ENCODE peak calls at places on chromosomes 6 and 20, in nine cellular contexts. One of them, this sample, is unnamed.

GRCh38 chr6:119148825-119149525 is 70.5 kb upstream of the FAM184A start:
- DNase-seq in stomach: no peak
- DNase-seq in ovary: no peak
- DNase-seq in HepG2: no peak
- DNase-seq in testis: no peak
- DNase-seq in IMR-90: peak; percentile 51
- DNase-seq in breast epithelium: no peak
- DNase-seq in esophagus muscularis mucosa: peak; percentile 12
- DNase-seq in Peyer's patch: no peak
- DNase-seq in this sample: no peak

GRCh38 chr20:47191074-47191673 is 165.3 kb downstream of the ZMYND8 start:
- DNase-seq in stomach: no peak
- DNase-seq in ovary: no peak
- DNase-seq in HepG2: no peak
- DNase-seq in testis: no peak
- DNase-seq in IMR-90: peak; percentile 35
- DNase-seq in breast epithelium: no peak
- DNase-seq in esophagus muscularis mucosa: no peak
- DNase-seq in Peyer's patch: no peak
- DNase-seq in this sample: no peak

GRCh38 chr6:24721461-24722215 is 2.7 kb upstream of the C6orf62 start:
- DNase-seq in stomach: peak; percentile 87
- DNase-seq in ovary: no peak
- DNase-seq in HepG2: no peak
- DNase-seq in testis: peak; percentile 94
- DNase-seq in IMR-90: peak; percentile 86
- DNase-seq in breast epithelium: no peak
- DNase-seq in esophagus muscularis mucosa: no peak
- DNase-seq in Peyer's patch: peak; percentile 95
- DNase-seq in this sample: no peak

GRCh38 chr6:169591616-169592015 is 110.2 kb downstream of the WDR27 start:
- DNase-seq in stomach: no peak
- DNase-seq in ovary: no peak
- DNase-seq in HepG2: no peak
- DNase-seq in testis: no peak
- DNase-seq in IMR-90: no peak
- DNase-seq in breast epithelium: no peak
- DNase-seq in esophagus muscularis mucosa: no peak
- DNase-seq in Peyer's patch: no peak
- DNase-seq in this sample: no peak

GRCh38 chr6:139635401-139636130 is 261.1 kb upstream of the CITED2 start:
- DNase-seq in stomach: no peak
- DNase-seq in ovary: no peak
- DNase-seq in HepG2: no peak
- DNase-seq in testis: no peak
- DNase-seq in IMR-90: no peak
- DNase-seq in breast epithelium: no peak
- DNase-seq in esophagus muscularis mucosa: no peak
- DNase-seq in Peyer's patch: no peak
- DNase-seq in this sample: no peak

GRCh38 chr6:6751615-6752014 is 163.1 kb downstream of the LY86 start:
- DNase-seq in stomach: no peak
- DNase-seq in ovary: no peak
- DNase-seq in HepG2: no peak
- DNase-seq in testis: no peak
- DNase-seq in IMR-90: no peak
- DNase-seq in breast epithelium: no peak
- DNase-seq in esophagus muscularis mucosa: no peak
- DNase-seq in Peyer's patch: peak; percentile 77
- DNase-seq in this sample: no peak

GRCh38 chr6:5085638-5086293 is 625 bp downstream of the PPP1R3G start:
- DNase-seq in stomach: no peak
- DNase-seq in ovary: no peak
- DNase-seq in HepG2: no peak
- DNase-seq in testis: no peak
- DNase-seq in IMR-90: peak; percentile 30
- DNase-seq in breast epithelium: no peak
- DNase-seq in esophagus muscularis mucosa: no peak
- DNase-seq in Peyer's patch: no peak
- DNase-seq in this sample: peak; percentile 81

GRCh38 chr6:30194797-30195690 is 18.2 kb downstream of the TRIM26 start:
- DNase-seq in stomach: no peak
- DNase-seq in ovary: no peak
- DNase-seq in HepG2: no peak
- DNase-seq in testis: no peak
- DNase-seq in IMR-90: no peak
- DNase-seq in breast epithelium: no peak
- DNase-seq in esophagus muscularis mucosa: peak; percentile 64
- DNase-seq in Peyer's patch: no peak
- DNase-seq in this sample: no peak

GRCh38 chr6:118203421-118204000 is 296.4 kb downstream of the SLC35F1 start:
- DNase-seq in stomach: no peak
- DNase-seq in ovary: no peak
- DNase-seq in HepG2: no peak
- DNase-seq in testis: no peak
- DNase-seq in IMR-90: no peak
- DNase-seq in breast epithelium: no peak
- DNase-seq in esophagus muscularis mucosa: no peak
- DNase-seq in Peyer's patch: no peak
- DNase-seq in this sample: no peak

GRCh38 chr6:3549314-3549940 is 92.6 kb upstream of the SLC22A23 start:
- DNase-seq in stomach: no peak
- DNase-seq in ovary: no peak
- DNase-seq in HepG2: no peak
- DNase-seq in testis: no peak
- DNase-seq in IMR-90: no peak
- DNase-seq in breast epithelium: no peak
- DNase-seq in esophagus muscularis mucosa: peak; percentile 42
- DNase-seq in Peyer's patch: peak; percentile 76
- DNase-seq in this sample: no peak

GRCh38 chr20:63176448-63177133 is 39.3 kb downstream of the YTHDF1 start:
- DNase-seq in stomach: no peak
- DNase-seq in ovary: no peak
- DNase-seq in HepG2: no peak
- DNase-seq in testis: no peak
- DNase-seq in IMR-90: no peak
- DNase-seq in breast epithelium: no peak
- DNase-seq in esophagus muscularis mucosa: no peak
- DNase-seq in Peyer's patch: no peak
- DNase-seq in this sample: no peak

GRCh38 chr6:153790048-153790447 is 249.0 kb upstream of the OPRM1 start:
- DNase-seq in stomach: no peak
- DNase-seq in ovary: no peak
- DNase-seq in HepG2: peak; percentile 49
- DNase-seq in testis: no peak
- DNase-seq in IMR-90: peak; percentile 13
- DNase-seq in breast epithelium: no peak
- DNase-seq in esophagus muscularis mucosa: no peak
- DNase-seq in Peyer's patch: peak; percentile 59
- DNase-seq in this sample: no peak

GRCh38 chr6:75098709-75099108 is 107.1 kb downstream of the COL12A1 start:
- DNase-seq in stomach: peak; percentile 26
- DNase-seq in ovary: peak; percentile 85
- DNase-seq in HepG2: peak; percentile 3
- DNase-seq in testis: peak; percentile 75
- DNase-seq in IMR-90: peak; percentile 98
- DNase-seq in breast epithelium: no peak
- DNase-seq in esophagus muscularis mucosa: peak; percentile 94
- DNase-seq in Peyer's patch: peak; percentile 53
- DNase-seq in this sample: no peak

GRCh38 chr20:10987651-10988383 is 314.0 kb upstream of the JAG1 start:
- DNase-seq in stomach: no peak
- DNase-seq in ovary: no peak
- DNase-seq in HepG2: no peak
- DNase-seq in testis: no peak
- DNase-seq in IMR-90: peak; percentile 41
- DNase-seq in breast epithelium: no peak
- DNase-seq in esophagus muscularis mucosa: peak; percentile 55
- DNase-seq in Peyer's patch: no peak
- DNase-seq in this sample: no peak

GRCh38 chr6:138007014-138007472 is 100.2 kb downstream of the PERP start:
- DNase-seq in stomach: peak; percentile 40
- DNase-seq in ovary: no peak
- DNase-seq in HepG2: peak; percentile 48
- DNase-seq in testis: no peak
- DNase-seq in IMR-90: peak; percentile 33
- DNase-seq in breast epithelium: no peak
- DNase-seq in esophagus muscularis mucosa: no peak
- DNase-seq in Peyer's patch: peak; percentile 56
- DNase-seq in this sample: no peak

DNA sequence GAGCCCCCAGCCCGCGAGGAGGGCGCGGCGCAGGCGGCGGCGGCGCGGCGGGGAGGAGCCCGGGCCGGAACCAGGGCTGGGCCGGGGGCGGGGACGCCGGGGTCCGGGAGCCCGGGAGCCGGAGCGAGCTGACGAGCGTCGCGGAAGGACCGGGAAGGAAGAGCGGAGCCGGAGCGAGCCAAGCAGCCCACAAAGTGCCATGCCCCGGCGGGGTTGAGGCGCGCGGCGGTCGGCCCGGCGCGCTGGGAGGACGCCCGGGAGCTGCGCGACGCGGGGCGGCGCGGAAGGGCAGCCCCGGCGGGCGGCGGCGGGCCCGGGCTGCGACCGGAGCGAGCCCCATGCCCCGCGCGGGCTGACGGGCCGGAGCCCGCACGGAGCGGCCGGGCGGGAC is 289 bp downstream of the FOXP4 start:
- DNase-seq in stomach: no peak
- DNase-seq in ovary: no peak
- DNase-seq in HepG2: no peak
- DNase-seq in testis: no peak
- DNase-seq in IMR-90: no peak
- DNase-seq in breast epithelium: no peak
- DNase-seq in esophagus muscularis mucosa: no peak
- DNase-seq in Peyer's patch: no peak
- DNase-seq in this sample: no peak
- TF ChIP-seq POLR2A in stomach: no peak
- TF ChIP-seq POLR2A in ovary: no peak
- TF ChIP-seq POLR2A in HepG2: no peak
- TF ChIP-seq POLR2A in testis: no peak
- TF ChIP-seq POLR2A in IMR-90: peak; percentile 31
- TF ChIP-seq POLR2A in breast epithelium: no peak
- TF ChIP-seq POLR2A in esophagus muscularis mucosa: no peak
- TF ChIP-seq POLR2A in Peyer's patch: no peak
- TF ChIP-seq POLR2A in this sample: no peak

GRCh38 chr6:10384333-10384718 is 30.5 kb downstream of the TFAP2A start:
- DNase-seq in stomach: no peak
- DNase-seq in ovary: no peak
- DNase-seq in HepG2: no peak
- DNase-seq in testis: no peak
- DNase-seq in IMR-90: no peak
- DNase-seq in breast epithelium: no peak
- DNase-seq in esophagus muscularis mucosa: no peak
- DNase-seq in Peyer's patch: no peak
- DNase-seq in this sample: no peak
- H3K27me3 ChIP-seq in stomach: peaks cover 93% of the 10 kb centered on the region
- H3K27me3 ChIP-seq in ovary: peaks cover 2% of the 10 kb centered on the region
- H3K27me3 ChIP-seq in HepG2: peaks cover 78% of the 10 kb centered on the region
- H3K27me3 ChIP-seq in testis: peaks cover 5% of the 10 kb centered on the region
- H3K27me3 ChIP-seq in IMR-90: peaks cover 80% of the 10 kb centered on the region
- H3K27me3 ChIP-seq in breast epithelium: peaks cover 28% of the 10 kb centered on the region
- H3K27me3 ChIP-seq in esophagus muscularis mucosa: peaks cover 95% of the 10 kb centered on the region
- H3K27me3 ChIP-seq in Peyer's patch: peaks cover 60% of the 10 kb centered on the region
- H3K27me3 ChIP-seq in this sample: peaks cover 95% of the 10 kb centered on the region

DNA sequence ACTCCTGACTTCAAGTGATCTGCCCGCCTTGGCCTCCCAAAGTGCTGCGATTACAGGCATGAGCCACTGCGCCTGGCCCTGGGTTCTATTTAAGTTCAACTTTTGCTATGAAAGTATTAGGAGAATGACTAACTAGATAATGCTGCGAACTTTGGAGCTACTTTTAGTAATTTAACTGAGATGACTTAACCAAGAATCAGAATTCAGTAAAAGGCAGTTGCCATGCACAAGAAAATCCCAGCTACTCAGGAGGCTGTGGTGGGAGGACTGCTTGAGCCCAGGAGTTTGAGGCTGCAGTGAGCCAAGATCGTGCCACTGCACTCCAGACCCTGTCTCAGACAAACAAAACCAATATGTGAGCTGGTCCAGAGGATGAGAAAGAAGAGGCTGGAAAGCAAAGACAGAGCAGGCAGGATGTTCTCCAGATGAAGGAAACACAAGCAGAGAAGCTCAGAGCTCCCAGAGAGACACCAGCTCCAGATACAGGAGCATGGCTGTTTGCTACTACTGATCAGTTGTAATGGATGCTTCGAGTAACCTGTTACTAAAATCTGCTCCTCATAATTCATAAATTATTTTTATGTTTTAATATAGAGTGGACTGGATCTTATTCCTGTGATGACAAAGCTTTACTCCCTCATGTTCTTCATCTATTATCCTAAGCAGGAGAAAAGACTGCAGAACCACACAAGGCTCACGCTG is 23.9 kb downstream of the ZNF217 start:
- DNase-seq in stomach: peak; percentile 19
- DNase-seq in ovary: no peak
- DNase-seq in HepG2: no peak
- DNase-seq in testis: no peak
- DNase-seq in IMR-90: no peak
- DNase-seq in breast epithelium: peak; percentile 17
- DNase-seq in esophagus muscularis mucosa: peak; percentile 50
- DNase-seq in Peyer's patch: peak; percentile 17
- DNase-seq in this sample: no peak
- TF ChIP-seq POLR2A in stomach: no peak
- TF ChIP-seq POLR2A in ovary: no peak
- TF ChIP-seq POLR2A in HepG2: peak; percentile 0
- TF ChIP-seq POLR2A in testis: no peak
- TF ChIP-seq POLR2A in IMR-90: no peak
- TF ChIP-seq POLR2A in breast epithelium: no peak
- TF ChIP-seq POLR2A in esophagus muscularis mucosa: no peak
- TF ChIP-seq POLR2A in Peyer's patch: no peak
- TF ChIP-seq POLR2A in this sample: no peak

GRCh38 chr6:129120856-129121255 is 237.9 kb downstream of the LAMA2 start:
- DNase-seq in stomach: no peak
- DNase-seq in ovary: no peak
- DNase-seq in HepG2: no peak
- DNase-seq in testis: no peak
- DNase-seq in IMR-90: no peak
- DNase-seq in breast epithelium: no peak
- DNase-seq in esophagus muscularis mucosa: no peak
- DNase-seq in Peyer's patch: no peak
- DNase-seq in this sample: no peak

GRCh38 chr6:129124334-129124733 is 241.4 kb downstream of the LAMA2 start:
- DNase-seq in stomach: no peak
- DNase-seq in ovary: no peak
- DNase-seq in HepG2: no peak
- DNase-seq in testis: no peak
- DNase-seq in IMR-90: no peak
- DNase-seq in breast epithelium: no peak
- DNase-seq in esophagus muscularis mucosa: no peak
- DNase-seq in Peyer's patch: no peak
- DNase-seq in this sample: no peak
- H3K27me3 ChIP-seq in stomach: no peaks in the 10 kb centered on the region
- H3K27me3 ChIP-seq in ovary: no peaks in the 10 kb centered on the region
- H3K27me3 ChIP-seq in HepG2: no peaks in the 10 kb centered on the region
- H3K27me3 ChIP-seq in testis: no peaks in the 10 kb centered on the region
- H3K27me3 ChIP-seq in IMR-90: no peaks in the 10 kb centered on the region
- H3K27me3 ChIP-seq in breast epithelium: no peaks in the 10 kb centered on the region
- H3K27me3 ChIP-seq in esophagus muscularis mucosa: no peaks in the 10 kb centered on the region
- H3K27me3 ChIP-seq in Peyer's patch: no peaks in the 10 kb centered on the region
- H3K27me3 ChIP-seq in this sample: no peaks in the 10 kb centered on the region

GRCh38 chr20:15703171-15703911 is 869.9 kb downstream of the KIF16B start:
- DNase-seq in stomach: no peak
- DNase-seq in ovary: no peak
- DNase-seq in HepG2: peak; percentile 14
- DNase-seq in testis: no peak
- DNase-seq in IMR-90: peak; percentile 87
- DNase-seq in breast epithelium: no peak
- DNase-seq in esophagus muscularis mucosa: no peak
- DNase-seq in Peyer's patch: no peak
- DNase-seq in this sample: no peak
- TF ChIP-seq POLR2A in stomach: no peak
- TF ChIP-seq POLR2A in ovary: no peak
- TF ChIP-seq POLR2A in HepG2: no peak
- TF ChIP-seq POLR2A in testis: no peak
- TF ChIP-seq POLR2A in IMR-90: no peak
- TF ChIP-seq POLR2A in breast epithelium: no peak
- TF ChIP-seq POLR2A in esophagus muscularis mucosa: no peak
- TF ChIP-seq POLR2A in Peyer's patch: no peak
- TF ChIP-seq POLR2A in this sample: no peak

This sample was measured in spleen.